ENCODE peak calls at places on chromosomes 6 and 20, in ten cellular contexts. One of them, this sample, is unnamed.

GRCh38 chr6:71929047-71929446 is 42.7 kb downstream of the RIMS1 start:
- DNase-seq in AG04449: no peak
- DNase-seq in activated CD4-positive, alpha-beta T cell treated with anti-CD3 and anti-CD28 coated beads for 1 hour: no peak
- DNase-seq in DMS53: no peak
- DNase-seq in Right ventricle myocardium inferior: no peak
- DNase-seq in stimulated activated CD4-positive, alpha-beta T cell treated with anti-CD3 and anti-CD28 coated beads, Interleukin-15, amount 100 ng/mL, for 1 hour: no peak
- DNase-seq in aorta: no peak
- DNase-seq in activated T-helper 1 cell treated with anti-CD3 and anti-CD28 coated beads, Interleukin-12 subunit alpha, Interleukin-12 subunit beta, Interleukin-2, Interleukin-4 antibody, amounts not matched to agents 30 ng/mL and 10 ng/mL and 1 ng/mL, durations not matched to agents 14 hours and 24 hours and 36 hours: no peak
- DNase-seq in nephron progenitor cell: no peak
- DNase-seq in GM23248: no peak
- DNase-seq in this sample: no peak

GRCh38 chr6:43196337-43196736 is 14.3 kb downstream of the CUL9 start:
- DNase-seq in AG04449: no peak
- DNase-seq in activated CD4-positive, alpha-beta T cell treated with anti-CD3 and anti-CD28 coated beads for 1 hour: no peak
- DNase-seq in GM23248: no peak
- DNase-seq in stimulated activated CD4-positive, alpha-beta T cell treated with anti-CD3 and anti-CD28 coated beads, Interleukin-15, amount 100 ng/mL, for 1 hour: no peak
- DNase-seq in nephron progenitor cell: no peak
- DNase-seq in activated T-helper 1 cell treated with anti-CD3 and anti-CD28 coated beads, Interleukin-12 subunit alpha, Interleukin-12 subunit beta, Interleukin-2, Interleukin-4 antibody, amounts not matched to agents 30 ng/mL and 10 ng/mL and 1 ng/mL, durations not matched to agents 14 hours and 24 hours and 36 hours: no peak
- DNase-seq in DMS53: no peak
- DNase-seq in Right ventricle myocardium inferior: no peak
- DNase-seq in aorta: no peak
- DNase-seq in this sample: no peak

GRCh38 chr20:63576311-63576710 is 2.3 kb upstream of the HELZ2 start:
- DNase-seq in GM23248: peak
- DNase-seq in aorta: no peak
- DNase-seq in activated CD4-positive, alpha-beta T cell treated with anti-CD3 and anti-CD28 coated beads for 1 hour: no peak
- DNase-seq in nephron progenitor cell: no peak
- DNase-seq in AG04449: no peak
- DNase-seq in DMS53: no peak
- DNase-seq in Right ventricle myocardium inferior: no peak
- DNase-seq in activated T-helper 1 cell treated with anti-CD3 and anti-CD28 coated beads, Interleukin-12 subunit alpha, Interleukin-12 subunit beta, Interleukin-2, Interleukin-4 antibody, amounts not matched to agents 30 ng/mL and 10 ng/mL and 1 ng/mL, durations not matched to agents 14 hours and 24 hours and 36 hours: no peak
- DNase-seq in stimulated activated CD4-positive, alpha-beta T cell treated with anti-CD3 and anti-CD28 coated beads, Interleukin-15, amount 100 ng/mL, for 1 hour: no peak
- DNase-seq in this sample: peak

GRCh38 chr20:43726811-43727338 is at the start of gene GTSF1L:
- DNase-seq in activated CD4-positive, alpha-beta T cell treated with anti-CD3 and anti-CD28 coated beads for 1 hour: no peak
- DNase-seq in activated T-helper 1 cell treated with anti-CD3 and anti-CD28 coated beads, Interleukin-12 subunit alpha, Interleukin-12 subunit beta, Interleukin-2, Interleukin-4 antibody, amounts not matched to agents 30 ng/mL and 10 ng/mL and 1 ng/mL, durations not matched to agents 14 hours and 24 hours and 36 hours: no peak
- DNase-seq in Right ventricle myocardium inferior: no peak
- DNase-seq in AG04449: no peak
- DNase-seq in GM23248: peak
- DNase-seq in nephron progenitor cell: no peak
- DNase-seq in DMS53: no peak
- DNase-seq in aorta: peak
- DNase-seq in stimulated activated CD4-positive, alpha-beta T cell treated with anti-CD3 and anti-CD28 coated beads, Interleukin-15, amount 100 ng/mL, for 1 hour: no peak
- DNase-seq in this sample: peak

GRCh38 chr6:111588366-111588765 is 17.3 kb downstream of the TRAF3IP2 start:
- DNase-seq in aorta: no peak
- DNase-seq in activated T-helper 1 cell treated with anti-CD3 and anti-CD28 coated beads, Interleukin-12 subunit alpha, Interleukin-12 subunit beta, Interleukin-2, Interleukin-4 antibody, amounts not matched to agents 30 ng/mL and 10 ng/mL and 1 ng/mL, durations not matched to agents 14 hours and 24 hours and 36 hours: no peak
- DNase-seq in GM23248: peak
- DNase-seq in Right ventricle myocardium inferior: no peak
- DNase-seq in activated CD4-positive, alpha-beta T cell treated with anti-CD3 and anti-CD28 coated beads for 1 hour: no peak
- DNase-seq in nephron progenitor cell: no peak
- DNase-seq in DMS53: no peak
- DNase-seq in AG04449: no peak
- DNase-seq in stimulated activated CD4-positive, alpha-beta T cell treated with anti-CD3 and anti-CD28 coated beads, Interleukin-15, amount 100 ng/mL, for 1 hour: no peak
- DNase-seq in this sample: no peak

GRCh38 chr6:117404548-117404947 is 21.2 kb downstream of the ROS1 start:
- DNase-seq in stimulated activated CD4-positive, alpha-beta T cell treated with anti-CD3 and anti-CD28 coated beads, Interleukin-15, amount 100 ng/mL, for 1 hour: no peak
- DNase-seq in activated T-helper 1 cell treated with anti-CD3 and anti-CD28 coated beads, Interleukin-12 subunit alpha, Interleukin-12 subunit beta, Interleukin-2, Interleukin-4 antibody, amounts not matched to agents 30 ng/mL and 10 ng/mL and 1 ng/mL, durations not matched to agents 14 hours and 24 hours and 36 hours: no peak
- DNase-seq in aorta: no peak
- DNase-seq in activated CD4-positive, alpha-beta T cell treated with anti-CD3 and anti-CD28 coated beads for 1 hour: no peak
- DNase-seq in DMS53: no peak
- DNase-seq in GM23248: peak
- DNase-seq in Right ventricle myocardium inferior: no peak
- DNase-seq in AG04449: no peak
- DNase-seq in nephron progenitor cell: no peak
- DNase-seq in this sample: no peak

GRCh38 chr6:151289399-151290007 is 49.7 kb downstream of the AKAP12 start:
- DNase-seq in stimulated activated CD4-positive, alpha-beta T cell treated with anti-CD3 and anti-CD28 coated beads, Interleukin-15, amount 100 ng/mL, for 1 hour: no peak
- DNase-seq in GM23248: no peak
- DNase-seq in nephron progenitor cell: no peak
- DNase-seq in activated CD4-positive, alpha-beta T cell treated with anti-CD3 and anti-CD28 coated beads for 1 hour: no peak
- DNase-seq in Right ventricle myocardium inferior: no peak
- DNase-seq in DMS53: no peak
- DNase-seq in activated T-helper 1 cell treated with anti-CD3 and anti-CD28 coated beads, Interleukin-12 subunit alpha, Interleukin-12 subunit beta, Interleukin-2, Interleukin-4 antibody, amounts not matched to agents 30 ng/mL and 10 ng/mL and 1 ng/mL, durations not matched to agents 14 hours and 24 hours and 36 hours: peak
- DNase-seq in aorta: no peak
- DNase-seq in AG04449: no peak
- DNase-seq in this sample: peak

GRCh38 chr6:143205170-143205879 is 144.6 kb downstream of the AIG1 start:
- DNase-seq in AG04449: no peak
- DNase-seq in activated CD4-positive, alpha-beta T cell treated with anti-CD3 and anti-CD28 coated beads for 1 hour: no peak
- DNase-seq in stimulated activated CD4-positive, alpha-beta T cell treated with anti-CD3 and anti-CD28 coated beads, Interleukin-15, amount 100 ng/mL, for 1 hour: no peak
- DNase-seq in DMS53: no peak
- DNase-seq in activated T-helper 1 cell treated with anti-CD3 and anti-CD28 coated beads, Interleukin-12 subunit alpha, Interleukin-12 subunit beta, Interleukin-2, Interleukin-4 antibody, amounts not matched to agents 30 ng/mL and 10 ng/mL and 1 ng/mL, durations not matched to agents 14 hours and 24 hours and 36 hours: no peak
- DNase-seq in aorta: no peak
- DNase-seq in Right ventricle myocardium inferior: no peak
- DNase-seq in GM23248: peak
- DNase-seq in nephron progenitor cell: no peak
- DNase-seq in this sample: peak

GRCh38 chr6:150902142-150902800 is 36.8 kb downstream of the MTHFD1L start:
- DNase-seq in aorta: no peak
- DNase-seq in DMS53: no peak
- DNase-seq in activated T-helper 1 cell treated with anti-CD3 and anti-CD28 coated beads, Interleukin-12 subunit alpha, Interleukin-12 subunit beta, Interleukin-2, Interleukin-4 antibody, amounts not matched to agents 30 ng/mL and 10 ng/mL and 1 ng/mL, durations not matched to agents 14 hours and 24 hours and 36 hours: no peak
- DNase-seq in activated CD4-positive, alpha-beta T cell treated with anti-CD3 and anti-CD28 coated beads for 1 hour: no peak
- DNase-seq in nephron progenitor cell: no peak
- DNase-seq in stimulated activated CD4-positive, alpha-beta T cell treated with anti-CD3 and anti-CD28 coated beads, Interleukin-15, amount 100 ng/mL, for 1 hour: no peak
- DNase-seq in AG04449: no peak
- DNase-seq in Right ventricle myocardium inferior: no peak
- DNase-seq in GM23248: peak
- DNase-seq in this sample: peak

GRCh38 chr6:21188505-21189223 is 404.9 kb upstream of the SOX4 start:
- DNase-seq in aorta: no peak
- DNase-seq in stimulated activated CD4-positive, alpha-beta T cell treated with anti-CD3 and anti-CD28 coated beads, Interleukin-15, amount 100 ng/mL, for 1 hour: no peak
- DNase-seq in Right ventricle myocardium inferior: no peak
- DNase-seq in nephron progenitor cell: no peak
- DNase-seq in activated CD4-positive, alpha-beta T cell treated with anti-CD3 and anti-CD28 coated beads for 1 hour: no peak
- DNase-seq in activated T-helper 1 cell treated with anti-CD3 and anti-CD28 coated beads, Interleukin-12 subunit alpha, Interleukin-12 subunit beta, Interleukin-2, Interleukin-4 antibody, amounts not matched to agents 30 ng/mL and 10 ng/mL and 1 ng/mL, durations not matched to agents 14 hours and 24 hours and 36 hours: no peak
- DNase-seq in DMS53: peak
- DNase-seq in GM23248: no peak
- DNase-seq in AG04449: no peak
- DNase-seq in this sample: no peak

GRCh38 chr20:48236001-48236400 is 450.7 kb upstream of the SULF2 start:
- DNase-seq in activated CD4-positive, alpha-beta T cell treated with anti-CD3 and anti-CD28 coated beads for 1 hour: no peak
- DNase-seq in stimulated activated CD4-positive, alpha-beta T cell treated with anti-CD3 and anti-CD28 coated beads, Interleukin-15, amount 100 ng/mL, for 1 hour: no peak
- DNase-seq in nephron progenitor cell: no peak
- DNase-seq in DMS53: no peak
- DNase-seq in GM23248: no peak
- DNase-seq in aorta: peak
- DNase-seq in activated T-helper 1 cell treated with anti-CD3 and anti-CD28 coated beads, Interleukin-12 subunit alpha, Interleukin-12 subunit beta, Interleukin-2, Interleukin-4 antibody, amounts not matched to agents 30 ng/mL and 10 ng/mL and 1 ng/mL, durations not matched to agents 14 hours and 24 hours and 36 hours: no peak
- DNase-seq in Right ventricle myocardium inferior: no peak
- DNase-seq in AG04449: no peak
- DNase-seq in this sample: no peak

GRCh38 chr6:3414704-3415453 is 42.0 kb downstream of the SLC22A23 start:
- DNase-seq in DMS53: no peak
- DNase-seq in Right ventricle myocardium inferior: no peak
- DNase-seq in nephron progenitor cell: no peak
- DNase-seq in activated CD4-positive, alpha-beta T cell treated with anti-CD3 and anti-CD28 coated beads for 1 hour: no peak
- DNase-seq in AG04449: no peak
- DNase-seq in aorta: no peak
- DNase-seq in GM23248: no peak
- DNase-seq in stimulated activated CD4-positive, alpha-beta T cell treated with anti-CD3 and anti-CD28 coated beads, Interleukin-15, amount 100 ng/mL, for 1 hour: no peak
- DNase-seq in activated T-helper 1 cell treated with anti-CD3 and anti-CD28 coated beads, Interleukin-12 subunit alpha, Interleukin-12 subunit beta, Interleukin-2, Interleukin-4 antibody, amounts not matched to agents 30 ng/mL and 10 ng/mL and 1 ng/mL, durations not matched to agents 14 hours and 24 hours and 36 hours: no peak
- DNase-seq in this sample: no peak

GRCh38 chr6:11166948-11167347 is 55.4 kb upstream of the ERVFRD-1 start:
- DNase-seq in stimulated activated CD4-positive, alpha-beta T cell treated with anti-CD3 and anti-CD28 coated beads, Interleukin-15, amount 100 ng/mL, for 1 hour: no peak
- DNase-seq in DMS53: no peak
- DNase-seq in AG04449: no peak
- DNase-seq in activated CD4-positive, alpha-beta T cell treated with anti-CD3 and anti-CD28 coated beads for 1 hour: no peak
- DNase-seq in nephron progenitor cell: no peak
- DNase-seq in Right ventricle myocardium inferior: no peak
- DNase-seq in GM23248: no peak
- DNase-seq in activated T-helper 1 cell treated with anti-CD3 and anti-CD28 coated beads, Interleukin-12 subunit alpha, Interleukin-12 subunit beta, Interleukin-2, Interleukin-4 antibody, amounts not matched to agents 30 ng/mL and 10 ng/mL and 1 ng/mL, durations not matched to agents 14 hours and 24 hours and 36 hours: no peak
- DNase-seq in aorta: no peak
- DNase-seq in this sample: no peak

GRCh38 chr6:41092421-41093140 is 19.8 kb downstream of the NFYA start:
- DNase-seq in GM23248: peak
- DNase-seq in activated T-helper 1 cell treated with anti-CD3 and anti-CD28 coated beads, Interleukin-12 subunit alpha, Interleukin-12 subunit beta, Interleukin-2, Interleukin-4 antibody, amounts not matched to agents 30 ng/mL and 10 ng/mL and 1 ng/mL, durations not matched to agents 14 hours and 24 hours and 36 hours: no peak
- DNase-seq in aorta: no peak
- DNase-seq in nephron progenitor cell: no peak
- DNase-seq in Right ventricle myocardium inferior: no peak
- DNase-seq in AG04449: no peak
- DNase-seq in activated CD4-positive, alpha-beta T cell treated with anti-CD3 and anti-CD28 coated beads for 1 hour: no peak
- DNase-seq in stimulated activated CD4-positive, alpha-beta T cell treated with anti-CD3 and anti-CD28 coated beads, Interleukin-15, amount 100 ng/mL, for 1 hour: no peak
- DNase-seq in DMS53: peak
- DNase-seq in this sample: peak

GRCh38 chr20:23366384-23366783 is 4.4 kb downstream of the GZF1 start:
- DNase-seq in activated CD4-positive, alpha-beta T cell treated with anti-CD3 and anti-CD28 coated beads for 1 hour: no peak
- DNase-seq in AG04449: no peak
- DNase-seq in aorta: no peak
- DNase-seq in stimulated activated CD4-positive, alpha-beta T cell treated with anti-CD3 and anti-CD28 coated beads, Interleukin-15, amount 100 ng/mL, for 1 hour: no peak
- DNase-seq in GM23248: peak
- DNase-seq in Right ventricle myocardium inferior: no peak
- DNase-seq in DMS53: peak
- DNase-seq in activated T-helper 1 cell treated with anti-CD3 and anti-CD28 coated beads, Interleukin-12 subunit alpha, Interleukin-12 subunit beta, Interleukin-2, Interleukin-4 antibody, amounts not matched to agents 30 ng/mL and 10 ng/mL and 1 ng/mL, durations not matched to agents 14 hours and 24 hours and 36 hours: no peak
- DNase-seq in nephron progenitor cell: no peak
- DNase-seq in this sample: no peak

GRCh38 chr6:30720738-30721197 is 616 bp downstream of the TUBB start:
- DNase-seq in AG04449: no peak
- DNase-seq in stimulated activated CD4-positive, alpha-beta T cell treated with anti-CD3 and anti-CD28 coated beads, Interleukin-15, amount 100 ng/mL, for 1 hour: peak
- DNase-seq in GM23248: peak
- DNase-seq in activated CD4-positive, alpha-beta T cell treated with anti-CD3 and anti-CD28 coated beads for 1 hour: peak
- DNase-seq in activated T-helper 1 cell treated with anti-CD3 and anti-CD28 coated beads, Interleukin-12 subunit alpha, Interleukin-12 subunit beta, Interleukin-2, Interleukin-4 antibody, amounts not matched to agents 30 ng/mL and 10 ng/mL and 1 ng/mL, durations not matched to agents 14 hours and 24 hours and 36 hours: peak
- DNase-seq in nephron progenitor cell: peak
- DNase-seq in Right ventricle myocardium inferior: peak
- DNase-seq in aorta: peak
- DNase-seq in DMS53: peak
- DNase-seq in this sample: peak

GRCh38 chr6:142943746-142944125 is 1.2 kb downstream of the HIVEP2 start:
- DNase-seq in activated CD4-positive, alpha-beta T cell treated with anti-CD3 and anti-CD28 coated beads for 1 hour: peak
- DNase-seq in activated T-helper 1 cell treated with anti-CD3 and anti-CD28 coated beads, Interleukin-12 subunit alpha, Interleukin-12 subunit beta, Interleukin-2, Interleukin-4 antibody, amounts not matched to agents 30 ng/mL and 10 ng/mL and 1 ng/mL, durations not matched to agents 14 hours and 24 hours and 36 hours: peak
- DNase-seq in stimulated activated CD4-positive, alpha-beta T cell treated with anti-CD3 and anti-CD28 coated beads, Interleukin-15, amount 100 ng/mL, for 1 hour: no peak
- DNase-seq in GM23248: peak
- DNase-seq in AG04449: no peak
- DNase-seq in Right ventricle myocardium inferior: no peak
- DNase-seq in aorta: peak
- DNase-seq in DMS53: peak
- DNase-seq in nephron progenitor cell: peak
- DNase-seq in this sample: peak

GRCh38 chr20:36670665-36671357 is 24.8 kb upstream of the SLA2 start:
- DNase-seq in aorta: no peak
- DNase-seq in nephron progenitor cell: no peak
- DNase-seq in DMS53: peak
- DNase-seq in activated T-helper 1 cell treated with anti-CD3 and anti-CD28 coated beads, Interleukin-12 subunit alpha, Interleukin-12 subunit beta, Interleukin-2, Interleukin-4 antibody, amounts not matched to agents 30 ng/mL and 10 ng/mL and 1 ng/mL, durations not matched to agents 14 hours and 24 hours and 36 hours: no peak
- DNase-seq in stimulated activated CD4-positive, alpha-beta T cell treated with anti-CD3 and anti-CD28 coated beads, Interleukin-15, amount 100 ng/mL, for 1 hour: no peak
- DNase-seq in Right ventricle myocardium inferior: no peak
- DNase-seq in AG04449: no peak
- DNase-seq in GM23248: no peak
- DNase-seq in activated CD4-positive, alpha-beta T cell treated with anti-CD3 and anti-CD28 coated beads for 1 hour: no peak
- DNase-seq in this sample: no peak

GRCh38 chr20:37246736-37247135 is 14.9 kb downstream of the GHRH start:
- DNase-seq in stimulated activated CD4-positive, alpha-beta T cell treated with anti-CD3 and anti-CD28 coated beads, Interleukin-15, amount 100 ng/mL, for 1 hour: no peak
- DNase-seq in activated T-helper 1 cell treated with anti-CD3 and anti-CD28 coated beads, Interleukin-12 subunit alpha, Interleukin-12 subunit beta, Interleukin-2, Interleukin-4 antibody, amounts not matched to agents 30 ng/mL and 10 ng/mL and 1 ng/mL, durations not matched to agents 14 hours and 24 hours and 36 hours: no peak
- DNase-seq in DMS53: no peak
- DNase-seq in aorta: no peak
- DNase-seq in AG04449: no peak
- DNase-seq in GM23248: no peak
- DNase-seq in nephron progenitor cell: no peak
- DNase-seq in activated CD4-positive, alpha-beta T cell treated with anti-CD3 and anti-CD28 coated beads for 1 hour: no peak
- DNase-seq in Right ventricle myocardium inferior: no peak
- DNase-seq in this sample: no peak

GRCh38 chr6:46011241-46012085 is 4.2 kb downstream of the CLIC5 start:
- DNase-seq in nephron progenitor cell: no peak
- DNase-seq in Right ventricle myocardium inferior: no peak
- DNase-seq in aorta: no peak
- DNase-seq in AG04449: no peak
- DNase-seq in activated CD4-positive, alpha-beta T cell treated with anti-CD3 and anti-CD28 coated beads for 1 hour: peak
- DNase-seq in stimulated activated CD4-positive, alpha-beta T cell treated with anti-CD3 and anti-CD28 coated beads, Interleukin-15, amount 100 ng/mL, for 1 hour: peak
- DNase-seq in DMS53: peak
- DNase-seq in GM23248: no peak
- DNase-seq in activated T-helper 1 cell treated with anti-CD3 and anti-CD28 coated beads, Interleukin-12 subunit alpha, Interleukin-12 subunit beta, Interleukin-2, Interleukin-4 antibody, amounts not matched to agents 30 ng/mL and 10 ng/mL and 1 ng/mL, durations not matched to agents 14 hours and 24 hours and 36 hours: peak
- DNase-seq in this sample: no peak

GRCh38 chr6:135181333-135182119 is 418 bp downstream of the MYB start:
- DNase-seq in AG04449: no peak
- DNase-seq in DMS53: peak
- DNase-seq in nephron progenitor cell: no peak
- DNase-seq in GM23248: peak
- DNase-seq in Right ventricle myocardium inferior: peak
- DNase-seq in aorta: no peak
- DNase-seq in activated CD4-positive, alpha-beta T cell treated with anti-CD3 and anti-CD28 coated beads for 1 hour: peak
- DNase-seq in activated T-helper 1 cell treated with anti-CD3 and anti-CD28 coated beads, Interleukin-12 subunit alpha, Interleukin-12 subunit beta, Interleukin-2, Interleukin-4 antibody, amounts not matched to agents 30 ng/mL and 10 ng/mL and 1 ng/mL, durations not matched to agents 14 hours and 24 hours and 36 hours: no peak
- DNase-seq in stimulated activated CD4-positive, alpha-beta T cell treated with anti-CD3 and anti-CD28 coated beads, Interleukin-15, amount 100 ng/mL, for 1 hour: no peak
- DNase-seq in this sample: peak

GRCh38 chr20:9506964-9507369 is 7.4 kb upstream of the LAMP5 start:
- DNase-seq in activated T-helper 1 cell treated with anti-CD3 and anti-CD28 coated beads, Interleukin-12 subunit alpha, Interleukin-12 subunit beta, Interleukin-2, Interleukin-4 antibody, amounts not matched to agents 30 ng/mL and 10 ng/mL and 1 ng/mL, durations not matched to agents 14 hours and 24 hours and 36 hours: no peak
- DNase-seq in activated CD4-positive, alpha-beta T cell treated with anti-CD3 and anti-CD28 coated beads for 1 hour: no peak
- DNase-seq in AG04449: no peak
- DNase-seq in stimulated activated CD4-positive, alpha-beta T cell treated with anti-CD3 and anti-CD28 coated beads, Interleukin-15, amount 100 ng/mL, for 1 hour: no peak
- DNase-seq in DMS53: peak
- DNase-seq in GM23248: no peak
- DNase-seq in Right ventricle myocardium inferior: no peak
- DNase-seq in nephron progenitor cell: peak
- DNase-seq in aorta: peak
- DNase-seq in this sample: no peak

GRCh38 chr6:128870751-128871150 is 12.2 kb upstream of the LAMA2 start:
- DNase-seq in activated CD4-positive, alpha-beta T cell treated with anti-CD3 and anti-CD28 coated beads for 1 hour: no peak
- DNase-seq in DMS53: no peak
- DNase-seq in stimulated activated CD4-positive, alpha-beta T cell treated with anti-CD3 and anti-CD28 coated beads, Interleukin-15, amount 100 ng/mL, for 1 hour: no peak
- DNase-seq in nephron progenitor cell: no peak
- DNase-seq in aorta: no peak
- DNase-seq in Right ventricle myocardium inferior: no peak
- DNase-seq in AG04449: no peak
- DNase-seq in activated T-helper 1 cell treated with anti-CD3 and anti-CD28 coated beads, Interleukin-12 subunit alpha, Interleukin-12 subunit beta, Interleukin-2, Interleukin-4 antibody, amounts not matched to agents 30 ng/mL and 10 ng/mL and 1 ng/mL, durations not matched to agents 14 hours and 24 hours and 36 hours: no peak
- DNase-seq in GM23248: no peak
- DNase-seq in this sample: no peak

GRCh38 chr6:18216411-18216810 is 47.9 kb downstream of the DEK start:
- DNase-seq in nephron progenitor cell: no peak
- DNase-seq in GM23248: peak
- DNase-seq in Right ventricle myocardium inferior: no peak
- DNase-seq in activated T-helper 1 cell treated with anti-CD3 and anti-CD28 coated beads, Interleukin-12 subunit alpha, Interleukin-12 subunit beta, Interleukin-2, Interleukin-4 antibody, amounts not matched to agents 30 ng/mL and 10 ng/mL and 1 ng/mL, durations not matched to agents 14 hours and 24 hours and 36 hours: no peak
- DNase-seq in AG04449: peak
- DNase-seq in activated CD4-positive, alpha-beta T cell treated with anti-CD3 and anti-CD28 coated beads for 1 hour: no peak
- DNase-seq in DMS53: no peak
- DNase-seq in stimulated activated CD4-positive, alpha-beta T cell treated with anti-CD3 and anti-CD28 coated beads, Interleukin-15, amount 100 ng/mL, for 1 hour: no peak
- DNase-seq in aorta: no peak
- DNase-seq in this sample: no peak

GRCh38 chr6:105771313-105771970 is 314.7 kb upstream of the PRDM1 start:
- DNase-seq in aorta: no peak
- DNase-seq in Right ventricle myocardium inferior: no peak
- DNase-seq in AG04449: no peak
- DNase-seq in stimulated activated CD4-positive, alpha-beta T cell treated with anti-CD3 and anti-CD28 coated beads, Interleukin-15, amount 100 ng/mL, for 1 hour: no peak
- DNase-seq in GM23248: peak
- DNase-seq in DMS53: no peak
- DNase-seq in activated T-helper 1 cell treated with anti-CD3 and anti-CD28 coated beads, Interleukin-12 subunit alpha, Interleukin-12 subunit beta, Interleukin-2, Interleukin-4 antibody, amounts not matched to agents 30 ng/mL and 10 ng/mL and 1 ng/mL, durations not matched to agents 14 hours and 24 hours and 36 hours: no peak
- DNase-seq in nephron progenitor cell: no peak
- DNase-seq in activated CD4-positive, alpha-beta T cell treated with anti-CD3 and anti-CD28 coated beads for 1 hour: no peak
- DNase-seq in this sample: peak

GRCh38 chr6:110800181-110800838 is 15.0 kb downstream of the CDK19 start:
- DNase-seq in Right ventricle myocardium inferior: no peak
- DNase-seq in nephron progenitor cell: no peak
- DNase-seq in activated CD4-positive, alpha-beta T cell treated with anti-CD3 and anti-CD28 coated beads for 1 hour: no peak
- DNase-seq in DMS53: no peak
- DNase-seq in AG04449: no peak
- DNase-seq in aorta: no peak
- DNase-seq in stimulated activated CD4-positive, alpha-beta T cell treated with anti-CD3 and anti-CD28 coated beads, Interleukin-15, amount 100 ng/mL, for 1 hour: no peak
- DNase-seq in activated T-helper 1 cell treated with anti-CD3 and anti-CD28 coated beads, Interleukin-12 subunit alpha, Interleukin-12 subunit beta, Interleukin-2, Interleukin-4 antibody, amounts not matched to agents 30 ng/mL and 10 ng/mL and 1 ng/mL, durations not matched to agents 14 hours and 24 hours and 36 hours: no peak
- DNase-seq in GM23248: no peak
- DNase-seq in this sample: no peak

GRCh38 chr6:139679516-139680179 is 305.2 kb upstream of the CITED2 start:
- DNase-seq in activated T-helper 1 cell treated with anti-CD3 and anti-CD28 coated beads, Interleukin-12 subunit alpha, Interleukin-12 subunit beta, Interleukin-2, Interleukin-4 antibody, amounts not matched to agents 30 ng/mL and 10 ng/mL and 1 ng/mL, durations not matched to agents 14 hours and 24 hours and 36 hours: no peak
- DNase-seq in GM23248: peak
- DNase-seq in DMS53: no peak
- DNase-seq in nephron progenitor cell: no peak
- DNase-seq in AG04449: peak
- DNase-seq in stimulated activated CD4-positive, alpha-beta T cell treated with anti-CD3 and anti-CD28 coated beads, Interleukin-15, amount 100 ng/mL, for 1 hour: no peak
- DNase-seq in activated CD4-positive, alpha-beta T cell treated with anti-CD3 and anti-CD28 coated beads for 1 hour: no peak
- DNase-seq in aorta: no peak
- DNase-seq in Right ventricle myocardium inferior: no peak
- DNase-seq in this sample: peak

GRCh38 chr6:6905961-6906518 is 201.7 kb upstream of the RREB1 start:
- DNase-seq in activated T-helper 1 cell treated with anti-CD3 and anti-CD28 coated beads, Interleukin-12 subunit alpha, Interleukin-12 subunit beta, Interleukin-2, Interleukin-4 antibody, amounts not matched to agents 30 ng/mL and 10 ng/mL and 1 ng/mL, durations not matched to agents 14 hours and 24 hours and 36 hours: no peak
- DNase-seq in stimulated activated CD4-positive, alpha-beta T cell treated with anti-CD3 and anti-CD28 coated beads, Interleukin-15, amount 100 ng/mL, for 1 hour: no peak
- DNase-seq in DMS53: no peak
- DNase-seq in Right ventricle myocardium inferior: no peak
- DNase-seq in activated CD4-positive, alpha-beta T cell treated with anti-CD3 and anti-CD28 coated beads for 1 hour: no peak
- DNase-seq in aorta: no peak
- DNase-seq in AG04449: no peak
- DNase-seq in GM23248: no peak
- DNase-seq in nephron progenitor cell: no peak
- DNase-seq in this sample: no peak

This sample was measured in fibroblast of the aortic adventitia.